ENCODE peak calls at places on chromosomes 11 and 22, in six cellular contexts. C, T, N, V, S and H are unnamed samples.

GRCh38 chr11:2898366-2899079 is 12.9 kb upstream of the CDKN1C start:
- DNase-seq in C (peak), T (no peak), N (peak), V (no peak), S (peak), H (no peak)

GRCh38 chr22:30027169-30027568 is 53.1 kb upstream of the HORMAD2 start:
- DNase-seq in C (no peak), T (no peak), N (no peak), V (no peak), S (peak), H (no peak)

GRCh38 chr11:57597971-57598830 is 716 bp downstream of the SERPING1 start:
- DNase-seq in C (peak), T (peak), N (peak), V (peak), S (no peak), H (peak)

GRCh38 chr11:12469451-12469850 is 92.1 kb downstream of the PARVA start:
- DNase-seq in C (peak), T (no peak), N (peak), V (no peak), S (no peak), H (no peak)

GRCh38 chr11:71387784-71388636 is 60.2 kb downstream of the DHCR7 start:
- DNase-seq in C (no peak), T (no peak), N (no peak), V (no peak), S (no peak), H (no peak)

GRCh38 chr22:31538815-31539214 is 42.5 kb downstream of the SFI1 start:
- DNase-seq in C (no peak), T (no peak), N (no peak), V (no peak), S (no peak), H (no peak)

GRCh38 chr11:6568191-6568918 is 35.1 kb downstream of the RRP8 start:
- DNase-seq in C (peak), T (peak), N (no peak), V (no peak), S (peak), H (no peak)

GRCh38 chr11:13669544-13670488 is 1.3 kb downstream of the FAR1 start:
- DNase-seq in C (peak), T (no peak), N (no peak), V (no peak), S (no peak), H (no peak)

GRCh38 chr11:87304350-87304749 is 266.6 kb downstream of the TMEM135 start:
- DNase-seq in C (no peak), T (no peak), N (no peak), V (no peak), S (no peak), H (no peak)

GRCh38 chr22:22533863-22534262 is 13.8 kb upstream of the ZNF280A start:
- DNase-seq in C (no peak), T (no peak), N (no peak), V (no peak), S (no peak), H (no peak)

GRCh38 chr11:12274558-12275197 is 102.7 kb upstream of the PARVA start:
- DNase-seq in C (no peak), T (peak), N (no peak), V (no peak), S (no peak), H (no peak)

GRCh38 chr11:64759722-64760719 is at the start of gene PYGM:
- DNase-seq in C (peak), T (peak), N (peak), V (no peak), S (no peak), H (peak)
- H3K27ac ChIP-seq in C (peak), T (peak), N (no peak), V (peak), S (no peak), H (peak)

GRCh38 chr11:9226514-9226913 is 38.6 kb downstream of the DENND5A start:
- DNase-seq in C (no peak), T (no peak), N (no peak), V (no peak), S (no peak), H (no peak)

GRCh38 chr11:9230291-9230690 is 34.9 kb downstream of the DENND5A start:
- DNase-seq in C (no peak), T (no peak), N (no peak), V (no peak), S (no peak), H (no peak)

GRCh38 chr11:9231848-9232177 is 33.3 kb downstream of the DENND5A start:
- DNase-seq in C (peak), T (no peak), N (peak), V (no peak), S (no peak), H (peak)

GRCh38 chr11:9228086-9228485 is 37.1 kb downstream of the DENND5A start:
- DNase-seq in C (no peak), T (no peak), N (no peak), V (no peak), S (no peak), H (no peak)

DNA sequence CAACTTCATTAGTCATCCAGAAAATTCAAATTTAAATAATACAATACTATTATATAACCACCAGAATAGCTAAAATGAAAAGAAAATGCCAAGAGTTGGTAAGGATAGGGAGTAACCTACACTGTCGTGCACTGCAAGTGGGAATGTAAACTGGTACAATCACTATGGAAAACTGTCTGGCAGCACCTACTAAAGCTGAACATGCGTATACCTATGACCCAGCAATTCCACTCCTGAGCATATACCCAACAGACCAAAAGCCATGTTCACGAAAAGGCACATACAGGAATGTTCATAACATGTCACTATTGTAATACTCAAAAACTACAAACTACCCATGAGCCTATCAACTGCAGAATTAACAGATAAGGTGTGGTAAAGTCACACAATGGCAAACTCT is 32.7 kb downstream of the DENND5A start:
- DNase-seq in C (no peak), T (no peak), N (no peak), V (no peak), S (no peak), H (no peak)
- H3K4me3 ChIP-seq in C (no peak), T (no peak), N (no peak), V (no peak), S (no peak), H (peak)

GRCh38 chr11:132472411-132473205 is 1059.7 kb downstream of the OPCML start:
- DNase-seq in C (peak), T (no peak), N (no peak), V (no peak), S (no peak), H (peak)

GRCh38 chr11:132471491-132471890 is 1060.8 kb downstream of the OPCML start:
- DNase-seq in C (peak), T (no peak), N (no peak), V (no peak), S (no peak), H (no peak)

DNA sequence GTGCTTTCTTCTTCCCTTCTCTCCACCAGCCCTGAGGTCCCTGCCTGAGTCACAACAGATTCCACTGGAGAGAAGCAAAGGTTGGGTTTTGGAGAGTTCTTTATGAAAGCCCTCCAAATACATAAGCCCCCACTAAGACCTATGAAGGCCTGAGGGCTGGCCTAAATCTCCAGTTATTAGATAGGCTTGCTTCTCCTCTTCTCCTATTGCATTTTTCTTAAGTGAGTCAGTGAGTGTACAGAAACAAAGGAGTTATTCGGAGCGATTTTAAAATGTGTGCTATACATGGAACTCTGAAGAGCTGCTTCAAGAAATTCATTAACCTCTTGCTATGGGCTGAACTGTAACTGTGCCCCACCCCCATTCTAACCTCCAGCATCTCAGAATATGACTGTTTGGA is 1057.3 kb downstream of the OPCML start:
- DNase-seq in C (peak), T (no peak), N (no peak), V (no peak), S (no peak), H (no peak)
- TF ChIP-seq CTCF in C (no peak), T (no peak), N (no peak), V (no peak), S (no peak), H (no peak)

GRCh38 chr22:23652711-23653110 is 20.6 kb upstream of the DRICH1 start:
- DNase-seq in C (no peak), T (no peak), N (no peak), V (no peak), S (no peak), H (peak)
- H3K27ac ChIP-seq in C (no peak), T (no peak), N (no peak), V (no peak), S (no peak), H (no peak)